ENCODE peak calls at places on chromosome 16, in seven cellular contexts. W is frontal cortex; K is CD4-positive, alpha-beta T cell; L is ovary; Q is GM10248; H is GM23338; Y is COLO829. F is an unnamed sample.

GRCh38 chr16:27515874-27516353 is 33.8 kb downstream of the GTF3C1 start:
- DNase-seq in H (peak; percentile 72), W (no peak), L (no peak), K (peak; percentile 6), Q (peak; percentile 59), Y (peak; percentile 33), F (peak; percentile 58)

GRCh38 chr16:72915331-72915730 is 132.6 kb downstream of the ZFHX3 start:
- DNase-seq in Q (no peak), Y (no peak), L (no peak), W (no peak), H (no peak), K (no peak), F (no peak)

GRCh38 chr16:30602595-30603277 is 7.5 kb downstream of the ZNF689 start:
- DNase-seq in W (peak; percentile 28), Q (no peak), L (no peak), Y (no peak), H (no peak), K (no peak), F (no peak)

GRCh38 chr16:65916995-65917394 is 449.5 kb upstream of the CDH5 start:
- DNase-seq in L (no peak), Q (no peak), H (peak; percentile 45), K (no peak), W (no peak), Y (no peak), F (no peak)

GRCh38 chr16:26992661-26993365 is 73.9 kb upstream of the C16orf82 start:
- DNase-seq in K (no peak), L (no peak), W (no peak), Q (no peak), Y (no peak), H (no peak), F (peak; percentile 96)

GRCh38 chr16:57892041-57892440 is 78.9 kb downstream of the CNGB1 start:
- DNase-seq in Y (no peak), W (no peak), H (no peak), K (no peak), Q (no peak), L (no peak), F (peak; percentile 64)

GRCh38 chr16:83403751-83404150 is 404.0 kb upstream of the HSBP1 start:
- DNase-seq in K (no peak), Q (no peak), W (no peak), H (no peak), L (no peak), Y (no peak), F (no peak)

GRCh38 chr16:31395647-31396046 is 2.5 kb downstream of the ITGAD start:
- DNase-seq in Y (no peak), K (no peak), H (no peak), W (no peak), L (no peak), Q (no peak), F (no peak)

GRCh38 chr16:89953671-89954406 is 5.3 kb downstream of the DEF8 start:
- DNase-seq in L (no peak), H (no peak), K (no peak), W (no peak), Q (peak; percentile 76), Y (no peak), F (no peak)

GRCh38 chr16:19664166-19664565 is 53.9 kb downstream of the KNOP1 start:
- DNase-seq in K (no peak), Q (no peak), L (no peak), H (no peak), Y (no peak), W (no peak), F (no peak)

GRCh38 chr16:87486282-87486681 is 6.5 kb downstream of the ZCCHC14 start:
- DNase-seq in Q (no peak), W (no peak), L (no peak), K (no peak), H (no peak), Y (no peak), F (no peak)

GRCh38 chr16:47727131-47727530 is 266.0 kb downstream of the PHKB start:
- DNase-seq in H (no peak), Y (no peak), W (no peak), K (no peak), L (no peak), Q (no peak), F (no peak)

GRCh38 chr16:2253293-2253692 is 1.9 kb upstream of the ECI1 start:
- DNase-seq in K (no peak), Y (no peak), L (no peak), Q (no peak), H (no peak), W (no peak), F (no peak)

GRCh38 chr16:50690177-50690576 is 3.2 kb upstream of the NOD2 start:
- DNase-seq in Y (no peak), H (no peak), W (no peak), L (no peak), Q (no peak), K (no peak), F (no peak)

GRCh38 chr16:51327001-51327400 is 175.9 kb upstream of the SALL1 start:
- DNase-seq in W (no peak), H (no peak), K (no peak), Q (no peak), Y (no peak), L (no peak), F (no peak)

GRCh38 chr16:86951831-86952598 is 365.2 kb downstream of the C16orf95 start:
- DNase-seq in H (no peak), K (no peak), W (no peak), L (no peak), Y (peak; percentile 11), Q (no peak), F (no peak)

GRCh38 chr16:22177968-22178934 is 15.9 kb downstream of the SDR42E2 start:
- DNase-seq in H (no peak), K (no peak), L (no peak), Y (no peak), Q (no peak), W (no peak), F (no peak)

GRCh38 chr16:28012031-28012445 is 51.5 kb downstream of the GSG1L start:
- DNase-seq in Y (no peak), W (peak; percentile 25), H (no peak), Q (no peak), L (no peak), K (no peak), F (peak; percentile 82)

GRCh38 chr16:65713409-65713808 is 591.5 kb upstream of the CDH11 start:
- DNase-seq in H (peak; percentile 79), Q (no peak), W (no peak), K (no peak), Y (no peak), L (no peak), F (no peak)

GRCh38 chr16:9027070-9027799 is 63.5 kb upstream of the USP7 start:
- DNase-seq in L (no peak), Q (no peak), K (no peak), H (peak; percentile 6), W (no peak), Y (no peak), F (no peak)

GRCh38 chr16:80656731-80657150 is 115.9 kb downstream of the DYNLRB2 start:
- DNase-seq in L (no peak), W (no peak), Q (peak; percentile 57), K (peak; percentile 35), Y (no peak), H (peak; percentile 11), F (peak; percentile 1)

F was measured in NCI-H82.